ENCODE peak calls at places on chromosomes 13 and 19, in six cellular contexts. One of them, this sample, is unnamed.

GRCh38 chr13:77800219-77800618 is 102.7 kb downstream of the SLAIN1 start:
- DNase-seq in endodermal cell: no peak
- DNase-seq in trophoblast cell: no peak
- DNase-seq in Daoy: no peak
- DNase-seq in NT2/D1: no peak
- DNase-seq in germinal center: no peak
- DNase-seq in this sample: no peak

GRCh38 chr13:80040219-80040976 is 300.5 kb downstream of the SPRY2 start:
- DNase-seq in endodermal cell: no peak
- DNase-seq in trophoblast cell: peak; percentile 27
- DNase-seq in Daoy: peak; percentile 90
- DNase-seq in NT2/D1: no peak
- DNase-seq in germinal center: no peak
- DNase-seq in this sample: peak; percentile 9

GRCh38 chr19:53870485-53870844 is 2.8 kb downstream of the MYADM start:
- DNase-seq in endodermal cell: peak; percentile 59
- DNase-seq in trophoblast cell: peak; percentile 30
- DNase-seq in Daoy: no peak
- DNase-seq in NT2/D1: no peak
- DNase-seq in germinal center: peak; percentile 37
- DNase-seq in this sample: no peak

GRCh38 chr19:28063702-28064101 is 1149.2 kb downstream of the UQCRFS1 start:
- DNase-seq in endodermal cell: no peak
- DNase-seq in trophoblast cell: no peak
- DNase-seq in Daoy: no peak
- DNase-seq in NT2/D1: no peak
- DNase-seq in germinal center: no peak
- DNase-seq in this sample: no peak

GRCh38 chr19:10517760-10518443 is 655 bp upstream of the S1PR5 start:
- DNase-seq in endodermal cell: peak; percentile 88
- DNase-seq in trophoblast cell: peak; percentile 18
- DNase-seq in Daoy: peak; percentile 58
- DNase-seq in NT2/D1: no peak
- DNase-seq in germinal center: no peak
- DNase-seq in this sample: peak; percentile 39

GRCh38 chr19:40139533-40140287 is 49.0 kb upstream of the ZNF780A start:
- DNase-seq in endodermal cell: no peak
- DNase-seq in trophoblast cell: peak; percentile 76
- DNase-seq in Daoy: peak; percentile 37
- DNase-seq in NT2/D1: peak; percentile 8
- DNase-seq in germinal center: peak; percentile 35
- DNase-seq in this sample: peak; percentile 73

GRCh38 chr13:100525453-100526298 is 62.9 kb downstream of the GGACT start:
- DNase-seq in endodermal cell: peak; percentile 51
- DNase-seq in trophoblast cell: peak; percentile 65
- DNase-seq in Daoy: no peak
- DNase-seq in NT2/D1: no peak
- DNase-seq in germinal center: no peak
- DNase-seq in this sample: no peak

GRCh38 chr13:112995395-112996091 is 26.5 kb downstream of the MCF2L start:
- DNase-seq in endodermal cell: no peak
- DNase-seq in trophoblast cell: no peak
- DNase-seq in Daoy: no peak
- DNase-seq in NT2/D1: no peak
- DNase-seq in germinal center: no peak
- DNase-seq in this sample: peak; percentile 93

GRCh38 chr13:92830821-92831220 is 395.8 kb upstream of the GPC6 start:
- DNase-seq in endodermal cell: no peak
- DNase-seq in trophoblast cell: no peak
- DNase-seq in Daoy: no peak
- DNase-seq in NT2/D1: no peak
- DNase-seq in germinal center: no peak
- DNase-seq in this sample: no peak

GRCh38 chr13:97278395-97279078 is 56.4 kb downstream of the MBNL2 start:
- DNase-seq in endodermal cell: no peak
- DNase-seq in trophoblast cell: peak; percentile 74
- DNase-seq in Daoy: no peak
- DNase-seq in NT2/D1: no peak
- DNase-seq in germinal center: no peak
- DNase-seq in this sample: no peak

GRCh38 chr19:28687296-28687695 is 525.7 kb downstream of the UQCRFS1 start:
- DNase-seq in endodermal cell: no peak
- DNase-seq in trophoblast cell: no peak
- DNase-seq in Daoy: no peak
- DNase-seq in NT2/D1: no peak
- DNase-seq in germinal center: no peak
- DNase-seq in this sample: no peak

GRCh38 chr13:67100723-67101122 is 129.4 kb downstream of the PCDH9 start:
- DNase-seq in endodermal cell: peak; percentile 53
- DNase-seq in trophoblast cell: no peak
- DNase-seq in Daoy: peak; percentile 4
- DNase-seq in NT2/D1: no peak
- DNase-seq in germinal center: no peak
- DNase-seq in this sample: peak; percentile 49

GRCh38 chr19:51016798-51017683 is 2.5 kb downstream of the KLK10 start:
- DNase-seq in endodermal cell: peak; percentile 95
- DNase-seq in trophoblast cell: peak; percentile 26
- DNase-seq in Daoy: peak; percentile 89
- DNase-seq in NT2/D1: peak; percentile 59
- DNase-seq in germinal center: no peak
- DNase-seq in this sample: peak; percentile 90

GRCh38 chr13:70339738-70340137 is 231.5 kb upstream of the KLHL1 start:
- DNase-seq in endodermal cell: peak; percentile 81
- DNase-seq in trophoblast cell: peak; percentile 60
- DNase-seq in Daoy: no peak
- DNase-seq in NT2/D1: peak; percentile 8
- DNase-seq in germinal center: no peak
- DNase-seq in this sample: peak; percentile 8

GRCh38 chr19:38221919-38222828 is 1.8 kb downstream of the DPF1 start:
- DNase-seq in endodermal cell: peak; percentile 79
- DNase-seq in trophoblast cell: no peak
- DNase-seq in Daoy: no peak
- DNase-seq in NT2/D1: no peak
- DNase-seq in germinal center: no peak
- DNase-seq in this sample: no peak

GRCh38 chr19:31356587-31357314 is 7.5 kb upstream of the TSHZ3 start:
- DNase-seq in endodermal cell: peak; percentile 85
- DNase-seq in trophoblast cell: peak; percentile 18
- DNase-seq in Daoy: peak; percentile 63
- DNase-seq in NT2/D1: no peak
- DNase-seq in germinal center: peak; percentile 22
- DNase-seq in this sample: no peak

GRCh38 chr13:72101768-72102400 is 234.9 kb upstream of the DACH1 start:
- DNase-seq in endodermal cell: no peak
- DNase-seq in trophoblast cell: no peak
- DNase-seq in Daoy: no peak
- DNase-seq in NT2/D1: no peak
- DNase-seq in germinal center: no peak
- DNase-seq in this sample: no peak

This sample was measured in SW480.